ENCODE peak calls at places on chromosome 7, in five cellular contexts. One of them, this sample, is unnamed.
A peak's percentile ranks its signal among the peaks of the same experiment; 100 is the strongest.

GRCh38 chr7:35749548-35749947 is 51.3 kb upstream of the SEPTIN7 start:
- DNase-seq in sigmoid colon: peak; percentile 78
- DNase-seq in tibial nerve: no peak
- DNase-seq in SK-N-SH: no peak
- DNase-seq in ovary: peak; percentile 74
- DNase-seq in this sample: no peak

GRCh38 chr7:10648289-10648688 is 325.4 kb upstream of the PHF14 start:
- DNase-seq in SK-N-SH: no peak
- DNase-seq in ovary: no peak
- DNase-seq in sigmoid colon: no peak
- DNase-seq in tibial nerve: no peak
- DNase-seq in this sample: no peak

GRCh38 chr7:45482451-45482850 is 91.7 kb upstream of the ADCY1 start:
- DNase-seq in tibial nerve: no peak
- DNase-seq in ovary: no peak
- DNase-seq in sigmoid colon: no peak
- DNase-seq in SK-N-SH: no peak
- DNase-seq in this sample: no peak

GRCh38 chr7:54336800-54337199 is 205.4 kb upstream of the VSTM2A start:
- DNase-seq in ovary: no peak
- DNase-seq in sigmoid colon: no peak
- DNase-seq in tibial nerve: no peak
- DNase-seq in SK-N-SH: no peak
- DNase-seq in this sample: no peak

GRCh38 chr7:130941322-130942210 is 207.6 kb upstream of the KLF14 start:
- DNase-seq in ovary: peak; percentile 75
- DNase-seq in SK-N-SH: no peak
- DNase-seq in tibial nerve: no peak
- DNase-seq in sigmoid colon: no peak
- DNase-seq in this sample: no peak

GRCh38 chr7:24609570-24609969 is 36.3 kb downstream of the PALS2 start:
- DNase-seq in tibial nerve: no peak
- DNase-seq in SK-N-SH: no peak
- DNase-seq in sigmoid colon: no peak
- DNase-seq in ovary: no peak
- DNase-seq in this sample: no peak

GRCh38 chr7:80729586-80730320 is 91.3 kb downstream of the CD36 start:
- DNase-seq in ovary: no peak
- DNase-seq in sigmoid colon: no peak
- DNase-seq in tibial nerve: no peak
- DNase-seq in SK-N-SH: no peak
- DNase-seq in this sample: no peak

GRCh38 chr7:66903360-66904062 is 17.5 kb upstream of the TMEM248 start:
- DNase-seq in sigmoid colon: no peak
- DNase-seq in tibial nerve: no peak
- DNase-seq in SK-N-SH: no peak
- DNase-seq in ovary: no peak
- DNase-seq in this sample: no peak

GRCh38 chr7:150983893-150984368 is 5.8 kb upstream of the KCNH2 start:
- DNase-seq in SK-N-SH: no peak
- DNase-seq in ovary: no peak
- DNase-seq in sigmoid colon: no peak
- DNase-seq in tibial nerve: no peak
- DNase-seq in this sample: no peak

GRCh38 chr7:108348913-108349312 is 107.3 kb downstream of the NRCAM start:
- DNase-seq in SK-N-SH: no peak
- DNase-seq in ovary: no peak
- DNase-seq in sigmoid colon: no peak
- DNase-seq in tibial nerve: no peak
- DNase-seq in this sample: no peak

GRCh38 chr7:117384693-117385092 is 42.6 kb downstream of the ASZ1 start:
- DNase-seq in ovary: no peak
- DNase-seq in SK-N-SH: no peak
- DNase-seq in sigmoid colon: no peak
- DNase-seq in tibial nerve: no peak
- DNase-seq in this sample: no peak

GRCh38 chr7:37119296-37119695 is 329.4 kb downstream of the ELMO1 start:
- DNase-seq in sigmoid colon: no peak
- DNase-seq in tibial nerve: no peak
- DNase-seq in SK-N-SH: no peak
- DNase-seq in ovary: no peak
- DNase-seq in this sample: no peak

GRCh38 chr7:142320883-142321282 is 63.0 kb upstream of the PRSS58 start:
- DNase-seq in ovary: no peak
- DNase-seq in SK-N-SH: no peak
- DNase-seq in sigmoid colon: no peak
- DNase-seq in tibial nerve: no peak
- DNase-seq in this sample: no peak

GRCh38 chr7:103148131-103148993 is 537 bp downstream of the NAPEPLD start:
- DNase-seq in SK-N-SH: peak; percentile 34
- DNase-seq in ovary: no peak
- DNase-seq in sigmoid colon: no peak
- DNase-seq in tibial nerve: no peak
- DNase-seq in this sample: no peak

GRCh38 chr7:42107484-42107883 is 129.5 kb downstream of the GLI3 start:
- DNase-seq in tibial nerve: no peak
- DNase-seq in ovary: no peak
- DNase-seq in SK-N-SH: no peak
- DNase-seq in sigmoid colon: no peak
- DNase-seq in this sample: no peak

GRCh38 chr7:4882742-4883351 is 669 bp downstream of the RADIL start:
- DNase-seq in sigmoid colon: peak; percentile 66
- DNase-seq in ovary: no peak
- DNase-seq in tibial nerve: no peak
- DNase-seq in SK-N-SH: peak; percentile 81
- DNase-seq in this sample: no peak

GRCh38 chr7:4265056-4265455 is 417.0 kb upstream of the FOXK1 start:
- DNase-seq in tibial nerve: no peak
- DNase-seq in SK-N-SH: no peak
- DNase-seq in ovary: no peak
- DNase-seq in sigmoid colon: no peak
- DNase-seq in this sample: no peak

GRCh38 chr7:157548691-157549265 is 212.0 kb downstream of the DNAJB6 start:
- DNase-seq in tibial nerve: no peak
- DNase-seq in ovary: peak; percentile 9
- DNase-seq in sigmoid colon: peak; percentile 48
- DNase-seq in SK-N-SH: no peak
- DNase-seq in this sample: no peak

GRCh38 chr7:68324621-68325020 is 1273.7 kb upstream of the AUTS2 start:
- DNase-seq in ovary: no peak
- DNase-seq in sigmoid colon: no peak
- DNase-seq in SK-N-SH: no peak
- DNase-seq in tibial nerve: no peak
- DNase-seq in this sample: no peak

GRCh38 chr7:91286432-91286831 is 22.2 kb downstream of the FZD1 start:
- DNase-seq in tibial nerve: no peak
- DNase-seq in sigmoid colon: no peak
- DNase-seq in ovary: no peak
- DNase-seq in SK-N-SH: no peak
- DNase-seq in this sample: no peak

GRCh38 chr7:6399351-6399750 is 48.4 kb downstream of the DAGLB start:
- DNase-seq in tibial nerve: no peak
- DNase-seq in SK-N-SH: no peak
- DNase-seq in ovary: no peak
- DNase-seq in sigmoid colon: no peak
- DNase-seq in this sample: no peak

GRCh38 chr7:15314922-15315321 is 246.9 kb downstream of the AGMO start:
- DNase-seq in sigmoid colon: no peak
- DNase-seq in tibial nerve: no peak
- DNase-seq in ovary: no peak
- DNase-seq in SK-N-SH: no peak
- DNase-seq in this sample: no peak

GRCh38 chr7:95688931-95689453 is 83.4 kb upstream of the DYNC1I1 start:
- DNase-seq in sigmoid colon: no peak
- DNase-seq in tibial nerve: no peak
- DNase-seq in SK-N-SH: no peak
- DNase-seq in ovary: no peak
- DNase-seq in this sample: no peak

GRCh38 chr7:98878365-98879197 is at the start of gene TRRAP:
- DNase-seq in ovary: peak; percentile 85
- DNase-seq in SK-N-SH: peak; percentile 98
- DNase-seq in sigmoid colon: peak; percentile 80
- DNase-seq in tibial nerve: peak; percentile 28
- DNase-seq in this sample: no peak
- TF ChIP-seq EP300 in ovary: no peak
- TF ChIP-seq EP300 in SK-N-SH: no peak
- TF ChIP-seq EP300 in sigmoid colon: no peak
- TF ChIP-seq EP300 in tibial nerve: no peak
- TF ChIP-seq EP300 in this sample: no peak

DNA sequence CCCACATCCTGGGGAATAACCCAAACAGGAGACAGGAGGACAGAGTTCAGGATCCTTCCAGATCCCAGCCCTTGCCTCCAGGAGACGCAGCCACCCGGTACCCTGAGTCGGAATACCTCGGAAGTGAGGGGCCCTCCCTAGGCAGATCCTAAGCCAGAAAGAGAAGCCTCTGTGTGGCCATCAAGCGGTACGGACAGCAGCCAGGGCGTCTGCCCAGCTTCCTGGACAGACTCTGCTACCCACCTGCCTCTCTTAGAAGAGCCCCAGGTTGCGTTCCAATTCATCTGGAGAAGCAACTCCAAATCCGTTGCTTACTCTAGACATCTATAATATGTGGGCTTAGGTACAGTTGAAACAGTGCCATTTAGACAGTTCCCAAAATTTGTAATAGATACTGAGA is 220.2 kb upstream of the SH2B2 start:
- DNase-seq in tibial nerve: no peak
- DNase-seq in sigmoid colon: peak; percentile 24
- DNase-seq in ovary: no peak
- DNase-seq in SK-N-SH: no peak
- DNase-seq in this sample: no peak
- H3K4me1 ChIP-seq in tibial nerve: no peaks in the 10 kb centered on the region
- H3K4me1 ChIP-seq in sigmoid colon: no peaks in the 10 kb centered on the region
- H3K4me1 ChIP-seq in ovary: no peaks in the 10 kb centered on the region
- H3K4me1 ChIP-seq in SK-N-SH: peaks cover 28% of the 10 kb centered on the region
- H3K4me1 ChIP-seq in this sample: peaks cover 18% of the 10 kb centered on the region

GRCh38 chr7:74292757-74293576 is 3.8 kb downstream of the CLIP2 start:
- DNase-seq in ovary: no peak
- DNase-seq in sigmoid colon: no peak
- DNase-seq in SK-N-SH: no peak
- DNase-seq in tibial nerve: no peak
- DNase-seq in this sample: no peak
- H3K4me3 ChIP-seq in ovary: no peak overlapping the region
- H3K4me3 ChIP-seq in sigmoid colon: no peak overlapping the region
- H3K4me3 ChIP-seq in SK-N-SH: no peak overlapping the region
- H3K4me3 ChIP-seq in tibial nerve: peak overlapping the region; percentile 5
- H3K4me3 ChIP-seq in this sample: no peak overlapping the region

DNA sequence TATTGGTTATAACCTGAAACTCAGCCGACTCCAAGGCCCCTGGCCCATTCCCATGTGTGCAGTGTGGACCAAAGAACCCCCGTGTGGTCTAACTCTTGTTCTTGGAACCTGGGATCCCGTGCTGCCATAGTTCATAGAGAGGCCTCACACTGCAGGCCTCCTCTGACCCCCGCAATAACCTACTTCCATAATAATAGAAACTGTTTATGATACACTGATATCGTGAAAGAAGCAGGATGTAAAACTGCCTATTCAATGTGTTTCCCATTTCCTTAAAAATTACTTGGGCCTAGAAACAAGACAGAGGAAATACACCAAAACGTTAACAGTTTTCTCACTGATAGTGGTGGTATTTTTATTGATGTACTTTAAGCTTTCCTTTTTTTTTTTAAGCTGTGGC is 109.2 kb upstream of the KDM7A start:
- DNase-seq in ovary: no peak
- DNase-seq in sigmoid colon: no peak
- DNase-seq in tibial nerve: no peak
- DNase-seq in SK-N-SH: no peak
- DNase-seq in this sample: no peak
- TF ChIP-seq EP300 in ovary: no peak
- TF ChIP-seq EP300 in sigmoid colon: no peak
- TF ChIP-seq EP300 in tibial nerve: no peak
- TF ChIP-seq EP300 in SK-N-SH: no peak
- TF ChIP-seq EP300 in this sample: no peak

DNA sequence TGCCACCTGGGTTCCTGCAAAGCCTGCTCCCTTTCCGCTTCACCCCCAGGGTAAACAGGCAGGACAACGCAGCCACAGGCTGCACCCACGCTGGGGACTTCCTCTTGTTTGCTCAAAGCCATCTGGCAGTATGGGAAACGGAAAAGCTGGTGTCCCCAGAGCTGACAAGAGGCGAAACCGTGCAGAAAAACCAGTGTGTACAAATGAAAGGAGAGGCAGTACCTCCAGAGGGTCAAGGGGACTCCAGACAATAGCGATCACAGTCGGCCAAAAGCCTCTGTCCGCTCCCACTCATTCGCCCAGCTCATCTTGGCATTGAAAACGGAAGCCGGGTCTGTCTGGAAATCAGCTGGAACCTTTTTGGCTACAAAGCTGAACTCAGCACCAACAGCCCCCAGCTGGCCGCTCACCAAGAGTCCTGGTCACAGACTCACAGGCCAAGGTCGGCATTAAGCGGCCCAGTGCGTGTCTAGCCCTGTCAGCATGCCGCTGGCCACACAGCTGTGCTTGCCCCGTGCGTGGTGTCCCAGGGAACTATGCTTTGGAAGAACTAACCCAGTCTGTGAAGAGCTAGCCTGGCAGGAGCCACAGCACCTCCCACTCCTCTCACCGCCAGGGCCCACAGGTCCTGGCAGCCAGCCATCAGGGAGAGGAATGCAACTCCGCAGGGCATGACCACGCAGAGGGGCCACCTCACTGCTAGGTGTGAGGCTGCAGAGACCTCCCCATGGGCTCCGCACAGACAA is 10.4 kb downstream of the TNS3 start:
- DNase-seq in sigmoid colon: peak; percentile 84
- DNase-seq in SK-N-SH: peak; percentile 64
- DNase-seq in tibial nerve: peak; percentile 28
- DNase-seq in ovary: peak; percentile 87
- DNase-seq in this sample: peak; percentile 94
- H3K4me1 ChIP-seq in sigmoid colon: no peaks in the 10 kb centered on the region
- H3K4me1 ChIP-seq in SK-N-SH: peaks cover 53% of the 10 kb centered on the region
- H3K4me1 ChIP-seq in tibial nerve: peaks cover 11% of the 10 kb centered on the region
- H3K4me1 ChIP-seq in ovary: peaks cover 52% of the 10 kb centered on the region
- H3K4me1 ChIP-seq in this sample: peaks cover 82% of the 10 kb centered on the region

DNA sequence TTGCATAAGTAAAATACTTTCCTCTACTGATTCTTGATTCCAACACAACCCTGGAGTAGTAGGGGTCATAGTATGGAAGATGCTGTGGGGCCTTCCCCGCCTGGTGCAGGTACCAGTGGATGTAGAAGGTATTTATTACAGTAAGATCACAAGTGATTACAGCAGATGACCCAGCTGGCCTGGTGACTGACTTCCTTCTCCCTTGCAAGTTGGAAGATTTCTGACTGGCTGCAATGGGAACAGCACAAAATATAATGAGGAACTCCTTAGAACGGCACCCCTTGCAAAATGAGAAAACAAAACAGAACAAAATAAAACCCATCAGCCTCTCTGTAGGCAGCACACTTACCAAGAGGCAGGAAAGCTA is 61.7 kb upstream of the TARP start:
- DNase-seq in tibial nerve: no peak
- DNase-seq in ovary: no peak
- DNase-seq in sigmoid colon: no peak
- DNase-seq in SK-N-SH: no peak
- DNase-seq in this sample: peak; percentile 81
- H3K4me3 ChIP-seq in tibial nerve: no peak overlapping the region
- H3K4me3 ChIP-seq in ovary: no peak overlapping the region
- H3K4me3 ChIP-seq in sigmoid colon: no peak overlapping the region
- H3K4me3 ChIP-seq in SK-N-SH: no peak overlapping the region
- H3K4me3 ChIP-seq in this sample: no peak overlapping the region

GRCh38 chr7:84912993-84913635 is 273.7 kb downstream of the SEMA3D start:
- DNase-seq in sigmoid colon: no peak
- DNase-seq in SK-N-SH: no peak
- DNase-seq in ovary: no peak
- DNase-seq in tibial nerve: no peak
- DNase-seq in this sample: no peak
- TF ChIP-seq EP300 in sigmoid colon: no peak
- TF ChIP-seq EP300 in SK-N-SH: no peak
- TF ChIP-seq EP300 in ovary: no peak
- TF ChIP-seq EP300 in tibial nerve: no peak
- TF ChIP-seq EP300 in this sample: no peak

GRCh38 chr7:102024769-102025391 is 207.5 kb downstream of the CUX1 start:
- DNase-seq in SK-N-SH: no peak
- DNase-seq in sigmoid colon: no peak
- DNase-seq in ovary: no peak
- DNase-seq in tibial nerve: no peak
- DNase-seq in this sample: no peak
- H3K4me1 ChIP-seq in SK-N-SH: peaks cover 12% of the 10 kb centered on the region
- H3K4me1 ChIP-seq in sigmoid colon: no peaks in the 10 kb centered on the region
- H3K4me1 ChIP-seq in ovary: no peaks in the 10 kb centered on the region
- H3K4me1 ChIP-seq in tibial nerve: no peaks in the 10 kb centered on the region
- H3K4me1 ChIP-seq in this sample: peaks cover 12% of the 10 kb centered on the region

This sample was measured in esophagus muscularis mucosa.